ENCODE peak calls at places on chromosomes 2 and 18, in six cellular contexts. One of them, this sample, is unnamed.

GRCh38 chr2:188495990-188496431 is 204.3 kb downstream of the GULP1 start:
- DNase-seq in neuronal stem cell: no peak
- DNase-seq in IMR-90: peak; percentile 74
- DNase-seq in H9: no peak
- DNase-seq in H1: no peak
- DNase-seq in trophoblast cell: peak; percentile 1
- DNase-seq in this sample: peak; percentile 70

GRCh38 chr2:45699032-45699658 is 47.7 kb downstream of the PRKCE start:
- DNase-seq in neuronal stem cell: no peak
- DNase-seq in IMR-90: peak; percentile 88
- DNase-seq in H9: no peak
- DNase-seq in H1: no peak
- DNase-seq in trophoblast cell: no peak
- DNase-seq in this sample: peak; percentile 79

GRCh38 chr2:147025611-147026010 is 819.2 kb upstream of the ACVR2A start:
- DNase-seq in neuronal stem cell: no peak
- DNase-seq in IMR-90: no peak
- DNase-seq in H9: no peak
- DNase-seq in H1: no peak
- DNase-seq in trophoblast cell: no peak
- DNase-seq in this sample: peak; percentile 48

GRCh38 chr2:213015387-213016165 is 135.8 kb downstream of the IKZF2 start:
- DNase-seq in neuronal stem cell: no peak
- DNase-seq in IMR-90: no peak
- DNase-seq in H9: no peak
- DNase-seq in H1: no peak
- DNase-seq in trophoblast cell: no peak
- DNase-seq in this sample: no peak

GRCh38 chr2:11551569-11552259 is 17.9 kb downstream of the GREB1 start:
- DNase-seq in neuronal stem cell: no peak
- DNase-seq in IMR-90: no peak
- DNase-seq in H9: no peak
- DNase-seq in H1: no peak
- DNase-seq in trophoblast cell: no peak
- DNase-seq in this sample: no peak

GRCh38 chr2:169095631-169096105 is 26.3 kb downstream of the DHRS9 start:
- DNase-seq in neuronal stem cell: no peak
- DNase-seq in IMR-90: peak; percentile 69
- DNase-seq in H9: no peak
- DNase-seq in H1: no peak
- DNase-seq in trophoblast cell: peak; percentile 73
- DNase-seq in this sample: peak; percentile 79

GRCh38 chr18:63131106-63131943 is 188.2 kb downstream of the BCL2 start:
- DNase-seq in neuronal stem cell: peak; percentile 43
- DNase-seq in IMR-90: peak; percentile 59
- DNase-seq in H9: peak; percentile 43
- DNase-seq in H1: no peak
- DNase-seq in trophoblast cell: peak; percentile 53
- DNase-seq in this sample: peak; percentile 60

GRCh38 chr18:12008181-12008767 is 27.0 kb downstream of the IMPA2 start:
- DNase-seq in neuronal stem cell: no peak
- DNase-seq in IMR-90: no peak
- DNase-seq in H9: no peak
- DNase-seq in H1: no peak
- DNase-seq in trophoblast cell: no peak
- DNase-seq in this sample: no peak

GRCh38 chr2:208182835-208183234 is 7.0 kb downstream of the C2orf80 start:
- DNase-seq in neuronal stem cell: no peak
- DNase-seq in IMR-90: no peak
- DNase-seq in H9: no peak
- DNase-seq in H1: no peak
- DNase-seq in trophoblast cell: no peak
- DNase-seq in this sample: no peak

GRCh38 chr2:128690431-128690830 is 371.8 kb upstream of the HS6ST1 start:
- DNase-seq in neuronal stem cell: no peak
- DNase-seq in IMR-90: no peak
- DNase-seq in H9: no peak
- DNase-seq in H1: no peak
- DNase-seq in trophoblast cell: no peak
- DNase-seq in this sample: no peak

GRCh38 chr2:95539290-95539689 is 52.5 kb upstream of the TRIM43 start:
- DNase-seq in neuronal stem cell: no peak
- DNase-seq in IMR-90: peak; percentile 18
- DNase-seq in H9: no peak
- DNase-seq in H1: no peak
- DNase-seq in trophoblast cell: no peak
- DNase-seq in this sample: no peak

GRCh38 chr18:26335139-26335933 is 109.1 kb downstream of the TAF4B start:
- DNase-seq in neuronal stem cell: no peak
- DNase-seq in IMR-90: no peak
- DNase-seq in H9: no peak
- DNase-seq in H1: no peak
- DNase-seq in trophoblast cell: no peak
- DNase-seq in this sample: peak; percentile 32

GRCh38 chr2:158795110-158795924 is at the start of gene DAPL1:
- DNase-seq in neuronal stem cell: no peak
- DNase-seq in IMR-90: no peak
- DNase-seq in H9: no peak
- DNase-seq in H1: no peak
- DNase-seq in trophoblast cell: no peak
- DNase-seq in this sample: no peak

GRCh38 chr2:159635006-159635746 is 18.8 kb upstream of the BAZ2B start:
- DNase-seq in neuronal stem cell: no peak
- DNase-seq in IMR-90: peak; percentile 39
- DNase-seq in H9: no peak
- DNase-seq in H1: no peak
- DNase-seq in trophoblast cell: no peak
- DNase-seq in this sample: no peak

GRCh38 chr18:51575171-51575570 is 377.7 kb upstream of the MEX3C start:
- DNase-seq in neuronal stem cell: no peak
- DNase-seq in IMR-90: no peak
- DNase-seq in H9: no peak
- DNase-seq in H1: no peak
- DNase-seq in trophoblast cell: no peak
- DNase-seq in this sample: no peak

GRCh38 chr2:106745468-106745867 is 140.5 kb downstream of the ST6GAL2 start:
- DNase-seq in neuronal stem cell: no peak
- DNase-seq in IMR-90: no peak
- DNase-seq in H9: no peak
- DNase-seq in H1: no peak
- DNase-seq in trophoblast cell: no peak
- DNase-seq in this sample: no peak

GRCh38 chr18:76202322-76202721 is 292.7 kb downstream of the ZNF516 start:
- DNase-seq in neuronal stem cell: no peak
- DNase-seq in IMR-90: no peak
- DNase-seq in H9: no peak
- DNase-seq in H1: no peak
- DNase-seq in trophoblast cell: no peak
- DNase-seq in this sample: no peak

GRCh38 chr18:78976697-78977626 is 2.7 kb upstream of the SALL3 start:
- DNase-seq in neuronal stem cell: no peak
- DNase-seq in IMR-90: no peak
- DNase-seq in H9: no peak
- DNase-seq in H1: no peak
- DNase-seq in trophoblast cell: no peak
- DNase-seq in this sample: no peak

GRCh38 chr2:176297067-176297466 is 27.8 kb downstream of the MTX2 start:
- DNase-seq in neuronal stem cell: no peak
- DNase-seq in IMR-90: no peak
- DNase-seq in H9: no peak
- DNase-seq in H1: no peak
- DNase-seq in trophoblast cell: no peak
- DNase-seq in this sample: peak; percentile 8

GRCh38 chr2:23283653-23284052 is 101.3 kb upstream of the KLHL29 start:
- DNase-seq in neuronal stem cell: no peak
- DNase-seq in IMR-90: peak; percentile 32
- DNase-seq in H9: no peak
- DNase-seq in H1: no peak
- DNase-seq in trophoblast cell: peak; percentile 35
- DNase-seq in this sample: peak; percentile 51

GRCh38 chr2:120512321-120512710 is 166.4 kb downstream of the INHBB start:
- DNase-seq in neuronal stem cell: no peak
- DNase-seq in IMR-90: no peak
- DNase-seq in H9: no peak
- DNase-seq in H1: no peak
- DNase-seq in trophoblast cell: no peak
- DNase-seq in this sample: no peak

GRCh38 chr18:8704361-8705279 is 736 bp upstream of the MTCL1 start:
- DNase-seq in neuronal stem cell: peak; percentile 81
- DNase-seq in IMR-90: peak; percentile 88
- DNase-seq in H9: peak; percentile 84
- DNase-seq in H1: peak; percentile 88
- DNase-seq in trophoblast cell: peak; percentile 65
- DNase-seq in this sample: peak; percentile 87

GRCh38 chr2:182553483-182553882 is 126.6 kb upstream of the PDE1A start:
- DNase-seq in neuronal stem cell: no peak
- DNase-seq in IMR-90: no peak
- DNase-seq in H9: no peak
- DNase-seq in H1: no peak
- DNase-seq in trophoblast cell: no peak
- DNase-seq in this sample: no peak

GRCh38 chr2:239319261-239319661 is 81.6 kb downstream of the HDAC4 start:
- DNase-seq in neuronal stem cell: no peak
- DNase-seq in IMR-90: peak; percentile 18
- DNase-seq in H9: peak; percentile 23
- DNase-seq in H1: peak; percentile 42
- DNase-seq in trophoblast cell: no peak
- DNase-seq in this sample: no peak

GRCh38 chr2:156464106-156464505 is 27.9 kb downstream of the GPD2 start:
- DNase-seq in neuronal stem cell: no peak
- DNase-seq in IMR-90: peak; percentile 54
- DNase-seq in H9: no peak
- DNase-seq in H1: no peak
- DNase-seq in trophoblast cell: no peak
- DNase-seq in this sample: no peak

GRCh38 chr2:99171377-99172140 is 9.3 kb downstream of the MITD1 start:
- DNase-seq in neuronal stem cell: no peak
- DNase-seq in IMR-90: no peak
- DNase-seq in H9: no peak
- DNase-seq in H1: no peak
- DNase-seq in trophoblast cell: no peak
- DNase-seq in this sample: no peak

GRCh38 chr2:100603945-100604633 is 41.3 kb downstream of the PDCL3 start:
- DNase-seq in neuronal stem cell: no peak
- DNase-seq in IMR-90: no peak
- DNase-seq in H9: no peak
- DNase-seq in H1: no peak
- DNase-seq in trophoblast cell: no peak
- DNase-seq in this sample: peak; percentile 23

GRCh38 chr18:32301976-32302743 is 112.3 kb downstream of the MEP1B start:
- DNase-seq in neuronal stem cell: no peak
- DNase-seq in IMR-90: peak; percentile 94
- DNase-seq in H9: no peak
- DNase-seq in H1: no peak
- DNase-seq in trophoblast cell: no peak
- DNase-seq in this sample: peak; percentile 85

GRCh38 chr2:102103992-102104871 is 38.3 kb upstream of the IL1R1 start:
- DNase-seq in neuronal stem cell: no peak
- DNase-seq in IMR-90: peak; percentile 94
- DNase-seq in H9: no peak
- DNase-seq in H1: no peak
- DNase-seq in trophoblast cell: no peak
- DNase-seq in this sample: peak; percentile 93

GRCh38 chr2:202033317-202034248 is at the start of gene FZD7:
- DNase-seq in neuronal stem cell: peak; percentile 94
- DNase-seq in IMR-90: peak; percentile 92
- DNase-seq in H9: peak; percentile 94
- DNase-seq in H1: peak; percentile 91
- DNase-seq in trophoblast cell: peak; percentile 84
- DNase-seq in this sample: peak; percentile 94

GRCh38 chr2:217099561-217099960 is 239.7 kb upstream of the TNP1 start:
- DNase-seq in neuronal stem cell: no peak
- DNase-seq in IMR-90: no peak
- DNase-seq in H9: no peak
- DNase-seq in H1: no peak
- DNase-seq in trophoblast cell: no peak
- DNase-seq in this sample: no peak
- H3K14ac ChIP-seq in neuronal stem cell: no peak overlapping the region
- H3K14ac ChIP-seq in IMR-90: peak overlapping the region; percentile 85
- H3K14ac ChIP-seq in H9: no peak overlapping the region
- H3K14ac ChIP-seq in H1: no peak overlapping the region
- H3K14ac ChIP-seq in trophoblast cell: no peak overlapping the region
- H3K14ac ChIP-seq in this sample: no peak overlapping the region

DNA sequence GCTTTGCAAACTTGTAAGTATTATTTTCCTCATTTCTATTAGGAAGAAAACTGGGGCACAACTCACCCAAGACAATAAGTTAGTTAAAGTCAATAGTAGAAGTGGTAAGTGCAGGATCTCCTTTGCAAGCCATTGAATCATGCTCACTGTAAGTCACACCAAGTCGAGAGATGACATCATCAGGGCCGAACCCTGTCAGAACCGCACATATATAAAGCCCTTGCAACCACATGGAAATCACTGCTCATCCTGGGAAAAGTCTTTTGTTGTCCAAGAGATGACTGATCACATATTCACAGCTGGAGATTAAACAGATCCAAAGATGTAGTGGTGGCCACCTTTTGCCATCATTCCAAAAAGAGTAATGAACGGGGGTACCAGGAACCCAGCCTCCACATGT is 484.8 kb upstream of the ID2 start:
- DNase-seq in neuronal stem cell: no peak
- DNase-seq in IMR-90: peak; percentile 86
- DNase-seq in H9: no peak
- DNase-seq in H1: no peak
- DNase-seq in trophoblast cell: no peak
- DNase-seq in this sample: peak; percentile 11
- H3K14ac ChIP-seq in neuronal stem cell: no peak overlapping the region
- H3K14ac ChIP-seq in IMR-90: no peak overlapping the region
- H3K14ac ChIP-seq in H9: no peak overlapping the region
- H3K14ac ChIP-seq in H1: no peak overlapping the region
- H3K14ac ChIP-seq in trophoblast cell: no peak overlapping the region
- H3K14ac ChIP-seq in this sample: no peak overlapping the region

DNA sequence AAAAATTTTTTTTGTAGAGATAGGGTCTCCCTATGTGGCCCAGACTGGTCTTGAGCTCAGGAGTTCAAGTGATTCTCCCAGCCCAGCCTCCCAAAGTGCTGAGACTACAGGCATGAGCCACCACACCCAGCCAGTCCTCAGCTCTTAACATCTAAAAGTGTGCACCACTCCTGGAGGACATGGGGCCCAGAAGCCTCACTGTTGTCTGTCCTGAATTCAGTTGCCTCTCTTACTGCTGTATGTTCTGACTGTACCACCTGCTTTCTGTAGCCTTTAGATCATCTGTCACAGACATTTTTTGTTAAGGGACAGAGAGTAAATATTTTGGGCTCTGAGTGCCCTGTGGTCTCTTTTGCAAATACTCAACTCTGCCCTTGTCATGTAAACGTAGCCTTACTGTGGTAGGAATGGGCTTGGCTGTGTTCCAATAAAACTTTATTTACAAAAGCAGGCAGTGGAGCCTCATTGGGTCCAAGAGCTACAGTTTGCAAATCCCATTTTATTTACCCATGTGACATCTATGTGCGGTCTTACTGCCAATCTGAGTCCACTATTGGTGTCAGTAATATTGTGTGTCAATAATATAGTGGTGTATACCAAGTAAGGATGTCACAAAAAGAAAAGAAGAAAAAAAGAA is 38.1 kb downstream of the TMEM37 start:
- DNase-seq in neuronal stem cell: no peak
- DNase-seq in IMR-90: no peak
- DNase-seq in H9: no peak
- DNase-seq in H1: no peak
- DNase-seq in trophoblast cell: no peak
- DNase-seq in this sample: no peak
- H3K14ac ChIP-seq in neuronal stem cell: no peak overlapping the region
- H3K14ac ChIP-seq in IMR-90: no peak overlapping the region
- H3K14ac ChIP-seq in H9: no peak overlapping the region
- H3K14ac ChIP-seq in H1: no peak overlapping the region
- H3K14ac ChIP-seq in trophoblast cell: no peak overlapping the region
- H3K14ac ChIP-seq in this sample: no peak overlapping the region

GRCh38 chr2:234363011-234363487 is 133.8 kb downstream of the ARL4C start:
- DNase-seq in neuronal stem cell: peak; percentile 67
- DNase-seq in IMR-90: no peak
- DNase-seq in H9: peak; percentile 91
- DNase-seq in H1: no peak
- DNase-seq in trophoblast cell: peak; percentile 22
- DNase-seq in this sample: peak; percentile 46
- H3K14ac ChIP-seq in neuronal stem cell: no peak overlapping the region
- H3K14ac ChIP-seq in IMR-90: no peak overlapping the region
- H3K14ac ChIP-seq in H9: no peak overlapping the region
- H3K14ac ChIP-seq in H1: no peak overlapping the region
- H3K14ac ChIP-seq in trophoblast cell: no peak overlapping the region
- H3K14ac ChIP-seq in this sample: no peak overlapping the region

This sample was measured in mesenchymal stem cell.